ENCODE peak calls at places on chromosomes 13 and 19, in nine cellular contexts. L is endothelial cell of umbilical vein, Q is right lobe of liver, V is IMR-90, S is upper lobe of right lung, B is GM23338, I is fibroblast of lung, Y is neural progenitor cell, P is kidney epithelial cell. A is an unnamed sample. For H3K27me3, the result is how much of the 10 kb centered on the place peaks cover.

GRCh38 chr19:30856376-30856775 is 484.2 kb downstream of the ZNF536 start:
- DNase-seq in V (no peak), S (no peak), Y (no peak), P (no peak), Q (no peak), L (no peak), I (no peak), B (no peak), A (no peak)

GRCh38 chr19:16462757-16463250 is 9.0 kb downstream of the EPS15L1 start:
- DNase-seq in Q (peak), B (no peak), L (no peak), S (no peak), V (peak), I (peak), P (no peak), Y (no peak), A (peak)

GRCh38 chr19:32642771-32643170 is 32.2 kb downstream of the ANKRD27 start:
- DNase-seq in V (no peak), S (no peak), L (no peak), I (no peak), Q (no peak), B (no peak), P (no peak), Y (no peak), A (no peak)

GRCh38 chr19:49340865-49341718 is 5.9 kb downstream of the CD37 start:
- DNase-seq in Y (no peak), P (no peak), V (no peak), L (no peak), I (no peak), B (no peak), S (peak), Q (peak), A (no peak)

GRCh38 chr19:19774354-19775033 is 41.6 kb upstream of the ZNF14 start:
- DNase-seq in S (no peak), Q (no peak), Y (no peak), B (no peak), L (no peak), P (no peak), V (no peak), I (no peak), A (no peak)

GRCh38 chr13:113495494-113496251 is 5.2 kb upstream of the DCUN1D2 start:
- DNase-seq in Y (peak), Q (no peak), S (no peak), L (peak), B (peak), I (peak), V (peak), P (no peak), A (no peak)

GRCh38 chr13:62040806-62041205 is 625.2 kb upstream of the PCDH20 start:
- DNase-seq in Y (no peak), V (no peak), I (no peak), P (no peak), B (no peak), S (no peak), L (no peak), Q (no peak), A (no peak)

GRCh38 chr13:51328488-51328887 is 11.0 kb upstream of the SERPINE3 start:
- DNase-seq in Y (peak), B (peak), L (no peak), V (no peak), S (no peak), I (no peak), Q (no peak), P (no peak), A (no peak)

GRCh38 chr13:27928353-27928804 is 8.6 kb downstream of the PDX1 start:
- DNase-seq in B (peak), I (no peak), L (no peak), Y (no peak), Q (no peak), P (no peak), S (no peak), V (no peak), A (no peak)

GRCh38 chr13:114148521-114148855 is 16.1 kb upstream of the RASA3 start:
- DNase-seq in Q (peak), Y (no peak), S (peak), I (no peak), P (no peak), L (no peak), B (no peak), V (no peak), A (no peak)

GRCh38 chr19:58089846-58090245 is 8.2 kb downstream of the ZSCAN18 start:
- DNase-seq in I (no peak), B (no peak), Q (no peak), L (no peak), S (peak), P (no peak), V (no peak), Y (no peak), A (no peak)

GRCh38 chr13:66425741-66426140 is 804.4 kb downstream of the PCDH9 start:
- DNase-seq in I (peak), Y (no peak), S (no peak), Q (no peak), L (no peak), V (peak), P (no peak), B (no peak), A (no peak)

GRCh38 chr19:40141546-40141945 is 49.7 kb upstream of the MAP3K10 start:
- DNase-seq in L (no peak), B (no peak), S (no peak), I (no peak), Q (peak), P (no peak), Y (no peak), V (no peak), A (no peak)

GRCh38 chr13:100566543-100566942 is 22.0 kb downstream of the GGACT start:
- DNase-seq in V (peak), Q (no peak), P (no peak), Y (no peak), S (no peak), I (peak), B (no peak), L (no peak), A (peak)

GRCh38 chr19:30339624-30340525 is 32.3 kb upstream of the ZNF536 start:
- DNase-seq in V (no peak), B (no peak), Y (no peak), S (peak), I (no peak), L (no peak), P (no peak), Q (no peak), A (no peak)

GRCh38 chr19:7699422-7700127 is 2.4 kb downstream of the FCER2 start:
- DNase-seq in Q (no peak), I (peak), S (no peak), P (no peak), Y (no peak), L (no peak), B (no peak), V (no peak), A (peak)

GRCh38 chr13:93549326-93549855 is 322.8 kb downstream of the GPC6 start:
- DNase-seq in I (peak), Y (no peak), Q (no peak), S (no peak), P (no peak), V (no peak), B (no peak), L (no peak), A (no peak)

GRCh38 chr13:23866420-23867026 is 22.7 kb downstream of the MIPEP start:
- DNase-seq in Y (no peak), Q (no peak), L (no peak), B (no peak), V (peak), I (peak), P (no peak), S (no peak), A (no peak)

GRCh38 chr19:8352134-8352827 is 9.2 kb upstream of the KANK3 start:
- DNase-seq in V (peak), I (peak), B (peak), S (no peak), P (no peak), Q (no peak), Y (peak), L (no peak), A (no peak)

GRCh38 chr13:24217601-24218281 is 57.2 kb downstream of the SPATA13 start:
- DNase-seq in Y (no peak), I (peak), V (no peak), L (no peak), S (peak), B (peak), P (no peak), Q (peak), A (no peak)

GRCh38 chr13:26529441-26529840 is 28.0 kb upstream of the WASF3 start:
- DNase-seq in B (peak), P (peak), L (peak), V (peak), S (no peak), I (peak), Q (no peak), Y (peak), A (peak)

GRCh38 chr13:98650376-98651107 is 73.6 kb upstream of the STK24 start:
- DNase-seq in Y (no peak), S (no peak), P (no peak), I (no peak), B (no peak), V (no peak), L (no peak), Q (no peak), A (peak)

GRCh38 chr19:3375221-3376088 is 9.1 kb downstream of the NFIC start:
- DNase-seq in S (peak), Y (no peak), I (peak), Q (peak), B (no peak), P (no peak), V (peak), L (peak), A (no peak)

GRCh38 chr13:98672947-98673545 is 79.4 kb downstream of the SLC15A1 start:
- DNase-seq in L (peak), Y (peak), Q (peak), V (peak), I (peak), P (no peak), B (peak), S (peak), A (peak)

GRCh38 chr19:10228925-10229324 is 2.2 kb downstream of the S1PR2 start:
- DNase-seq in B (peak), V (peak), S (no peak), I (peak), L (peak), P (no peak), Y (peak), Q (no peak), A (peak)

GRCh38 chr13:24263652-24264051 is 45.7 kb upstream of the C1QTNF9 start:
- DNase-seq in Q (no peak), Y (no peak), I (peak), B (no peak), S (no peak), V (peak), P (no peak), L (no peak), A (no peak)

GRCh38 chr13:29452773-29453574 is 142.5 kb downstream of the SLC7A1 start:
- DNase-seq in P (no peak), V (no peak), Q (no peak), S (no peak), I (no peak), B (no peak), L (no peak), Y (no peak), A (no peak)

GRCh38 chr19:10112037-10112751 is 701 bp downstream of the P2RY11 start:
- DNase-seq in V (no peak), B (no peak), Q (no peak), S (peak), L (no peak), Y (no peak), P (no peak), I (no peak), A (no peak)

GRCh38 chr13:50611117-50611781 is 232.2 kb downstream of the DLEU7 start:
- DNase-seq in Q (no peak), P (no peak), I (no peak), B (no peak), L (no peak), V (no peak), Y (no peak), S (no peak), A (no peak)

GRCh38 chr13:97631158-97631557 is 197.2 kb downstream of the RAP2A start:
- DNase-seq in V (no peak), S (no peak), L (no peak), Y (peak), Q (no peak), I (no peak), B (peak), P (no peak), A (no peak)

GRCh38 chr19:45825917-45826893 is 11.1 kb upstream of the RSPH6A start:
- DNase-seq in Q (no peak), L (no peak), P (no peak), I (no peak), B (no peak), S (no peak), V (no peak), Y (no peak), A (no peak)

GRCh38 chr19:47714339-47714738 is 1.1 kb downstream of the EHD2 start:
- DNase-seq in Y (no peak), I (no peak), V (no peak), P (no peak), Q (no peak), S (no peak), B (no peak), L (no peak), A (no peak)
- H3K4me3 ChIP-seq in Y (no peak), I (peak), V (peak), P (peak), Q (peak), S (peak), B (peak), L (peak), A (peak)

DNA sequence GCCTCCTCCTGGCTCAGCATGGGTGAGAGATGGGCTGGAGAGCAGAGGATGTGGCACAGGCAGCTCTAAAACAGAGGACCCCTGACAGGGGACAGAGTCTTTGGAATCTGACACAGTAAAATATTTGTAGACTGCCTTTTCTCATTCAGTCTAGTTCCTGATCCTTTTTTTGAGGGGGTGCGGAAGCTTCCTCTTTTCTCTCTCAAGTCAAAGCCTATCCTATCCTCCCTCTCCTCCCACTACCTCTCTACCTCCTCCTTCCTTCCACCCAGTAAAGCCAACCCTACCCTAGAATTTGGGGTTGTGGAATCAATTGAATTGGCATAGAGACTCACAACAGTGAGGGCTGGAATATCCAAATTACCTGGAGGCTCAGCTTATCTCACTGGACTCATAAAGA is 82.0 kb downstream of the TEX26 start:
- DNase-seq in L (no peak), Q (no peak), Y (no peak), V (no peak), I (no peak), S (no peak), B (no peak), P (no peak), A (no peak)
- H3K27me3 ChIP-seq in L (under half), Q (under half), Y (under half), V (under half), I (under half), S (under half), B (under half), P (under half), A (under half)

GRCh38 chr19:6393074-6393981 is at the start of gene GTF2F1:
- DNase-seq in Q (peak), Y (peak), I (peak), V (peak), L (peak), B (peak), S (peak), P (peak), A (peak)
- TF ChIP-seq CTCF in Q (no peak), Y (peak), I (no peak), V (peak), L (peak), B (no peak), S (peak), P (no peak), A (peak)

GRCh38 chr13:33352520-33352919 is 67.0 kb upstream of the STARD13 start:
- DNase-seq in V (no peak), B (no peak), I (no peak), S (no peak), L (no peak), Q (no peak), Y (no peak), P (no peak), A (no peak)

GRCh38 chr13:33352023-33352422 is 66.5 kb upstream of the STARD13 start:
- DNase-seq in P (no peak), Q (no peak), Y (no peak), S (no peak), I (no peak), V (no peak), L (no peak), B (no peak), A (no peak)

GRCh38 chr13:33349996-33350826 is 64.7 kb upstream of the STARD13 start:
- DNase-seq in B (peak), Y (peak), S (peak), Q (peak), I (peak), V (peak), L (peak), P (no peak), A (no peak)

GRCh38 chr13:33349314-33349995 is 63.9 kb upstream of the STARD13 start:
- DNase-seq in V (no peak), Q (no peak), S (no peak), L (no peak), B (peak), P (no peak), Y (peak), I (no peak), A (no peak)

DNA sequence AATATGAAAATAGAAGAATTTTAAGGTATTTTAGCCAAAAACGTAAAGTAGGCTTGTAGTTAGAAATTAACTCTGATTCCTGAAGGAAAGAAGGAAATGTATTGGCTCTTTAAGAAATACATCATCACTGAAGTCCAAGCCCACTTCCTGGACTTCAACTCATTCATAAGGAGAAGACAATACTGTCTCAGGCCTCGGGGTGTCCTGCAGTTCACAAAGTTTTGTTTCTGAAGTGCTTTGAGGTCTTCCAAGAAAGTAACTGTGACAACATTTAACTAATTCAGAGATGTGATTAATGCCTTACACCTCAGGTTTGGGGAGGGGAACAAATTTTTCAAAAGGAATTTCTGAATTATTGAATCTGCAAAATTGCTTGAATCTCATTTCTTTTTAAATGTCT is 65.8 kb upstream of the STARD13 start:
- DNase-seq in S (no peak), Q (no peak), P (peak), L (peak), B (no peak), V (peak), I (peak), Y (no peak), A (peak)
- H3K4me3 ChIP-seq in S (peak), Q (no peak), P (no peak), L (no peak), B (no peak), V (peak), I (peak), Y (no peak), A (no peak)

DNA sequence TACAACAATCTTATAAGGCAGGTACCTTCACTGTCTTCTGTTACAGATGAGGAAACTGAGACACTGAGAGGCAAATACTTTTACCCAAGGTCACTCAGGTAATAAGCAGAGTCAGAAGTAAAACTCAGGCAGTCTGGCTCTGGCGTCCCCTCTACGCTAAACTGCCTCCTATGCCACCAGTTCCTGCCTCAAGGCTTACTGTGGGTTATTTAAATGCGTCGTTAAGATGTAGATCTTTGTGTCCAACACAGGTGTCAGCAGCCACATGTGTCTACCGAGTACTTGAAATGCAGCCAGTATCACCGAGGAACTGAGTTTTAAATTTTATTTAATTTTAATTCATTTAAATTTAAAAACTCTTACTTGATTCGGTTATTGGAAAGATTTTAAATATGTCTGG is 1.9 kb downstream of the HAS1 start:
- DNase-seq in B (no peak), Q (no peak), V (no peak), L (no peak), Y (no peak), S (no peak), P (no peak), I (no peak), A (no peak)
- H3K27me3 ChIP-seq in B (under half), Q (under half), V (half or more), L (under half), Y (half or more), S (half or more), P (under half), I (under half), A (under half)

GRCh38 chr19:54172764-54173699 is at the start of gene TMC4:
- DNase-seq in L (no peak), B (peak), S (peak), Q (no peak), I (no peak), Y (no peak), V (no peak), P (no peak), A (peak)
- TF ChIP-seq CTCF in L (no peak), B (peak), S (peak), Q (no peak), I (no peak), Y (no peak), V (no peak), P (peak), A (peak)

DNA sequence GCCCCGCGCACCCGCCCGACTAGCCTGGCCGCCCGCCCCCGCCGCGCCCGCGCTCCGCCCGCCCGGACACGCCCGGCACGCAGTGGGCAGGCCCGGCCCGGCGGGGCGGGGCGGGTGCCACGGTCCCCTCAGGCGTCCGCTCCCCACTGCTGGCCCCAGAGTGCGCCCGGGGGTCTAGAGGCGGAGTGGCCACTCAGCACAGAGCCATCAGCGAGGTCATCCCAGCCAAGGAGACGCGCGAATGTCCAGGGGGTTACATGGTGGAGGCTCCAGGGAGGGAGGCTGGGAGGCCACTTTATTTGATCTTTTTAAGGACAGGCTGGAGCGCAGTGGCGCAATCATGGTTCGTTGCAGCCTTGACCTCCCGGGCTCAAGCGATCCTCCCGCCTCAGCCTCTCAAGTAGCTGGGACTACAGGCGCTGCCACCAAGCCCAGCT is 236 bp upstream of the TINCR start:
- DNase-seq in S (no peak), Y (no peak), Q (no peak), I (no peak), L (no peak), B (no peak), V (no peak), P (no peak), A (no peak)
- H3K4me3 ChIP-seq in S (no peak), Y (peak), Q (no peak), I (no peak), L (no peak), B (peak), V (no peak), P (no peak), A (peak)

A was measured in bronchial epithelial cell.